ENCODE peak calls at places on chromosome X, in nine cellular contexts. E is nephron progenitor cell; D is activated B cell treated with CpG ODN at 0.5 μM for 24 hours; U is lower leg skin; N is CD8-positive, alpha-beta T cell; W is Calu3; R is colonic mucosa; K is Peyer's patch; Q is A549. I is an unnamed sample.

GRCh38 chrX:123773258-123773978 is 40.6 kb upstream of the THOC2 start:
- DNase-seq in Q (no peak), K (no peak), U (no peak), R (no peak), D (no peak), E (no peak), W (no peak), N (no peak), I (no peak)

GRCh38 chrX:155071694-155072215 is 447 bp downstream of the BRCC3 start:
- DNase-seq in U (no peak), W (no peak), K (no peak), Q (no peak), D (no peak), N (no peak), R (peak; percentile 33), E (peak; percentile 28), I (no peak)

GRCh38 chrX:46446727-46447378 is 98.4 kb downstream of the ZNF674 start:
- DNase-seq in N (peak; percentile 84), E (peak; percentile 88), D (peak; percentile 81), R (peak; percentile 83), W (peak; percentile 89), U (peak; percentile 69), K (peak; percentile 82), Q (peak; percentile 88), I (peak; percentile 82)

GRCh38 chrX:20623448-20623847 is 356.7 kb upstream of the RPS6KA3 start:
- DNase-seq in K (no peak), R (no peak), D (no peak), W (no peak), N (no peak), U (no peak), Q (peak; percentile 51), E (no peak), I (no peak)

GRCh38 chrX:155666741-155667140 is 54.0 kb upstream of the TMLHE start:
- DNase-seq in K (no peak), N (no peak), Q (no peak), R (no peak), U (no peak), E (no peak), D (no peak), W (no peak), I (no peak)

GRCh38 chrX:64192040-64192439 is 13.5 kb downstream of the AMER1 start:
- DNase-seq in E (no peak), R (no peak), Q (no peak), W (no peak), U (no peak), K (no peak), N (no peak), D (no peak), I (peak; percentile 10)

GRCh38 chrX:132435222-132435621 is 53.6 kb downstream of the MBNL3 start:
- DNase-seq in Q (no peak), E (no peak), W (no peak), U (no peak), R (no peak), K (no peak), N (no peak), D (no peak), I (no peak)

GRCh38 chrX:46268429-46268828 is 276.8 kb downstream of the ZNF674 start:
- DNase-seq in K (no peak), N (no peak), W (peak; percentile 51), D (no peak), E (no peak), Q (peak; percentile 77), R (no peak), U (no peak), I (no peak)

DNA sequence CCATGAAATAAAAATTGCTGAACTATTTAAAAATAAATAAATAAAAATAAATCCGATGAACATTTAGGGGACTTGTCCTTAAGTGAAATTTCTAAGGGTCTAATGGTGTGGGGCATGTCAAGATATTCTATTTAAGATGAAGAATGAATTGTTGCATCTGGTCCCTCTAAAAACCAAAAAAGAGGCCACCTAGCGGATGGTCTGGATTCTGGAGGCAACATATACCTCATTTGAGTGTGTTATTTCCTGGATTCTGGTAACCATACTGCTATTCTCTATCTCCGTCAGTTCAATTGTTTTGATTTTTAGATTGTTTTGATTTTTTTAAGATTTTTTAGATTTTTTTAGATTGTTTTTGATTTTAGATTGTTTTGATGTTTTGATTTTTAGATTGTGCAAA is 28.3 kb downstream of the AGTR2 start:
- DNase-seq in D (no peak), K (no peak), W (no peak), E (no peak), R (no peak), N (no peak), U (no peak), Q (peak; percentile 1), I (no peak)
- TF ChIP-seq CTCF in D (no peak), K (no peak), W (no peak), E (peak; percentile 24), R (no peak), N (no peak), U (no peak), Q (no peak), I (peak; percentile 58)

DNA sequence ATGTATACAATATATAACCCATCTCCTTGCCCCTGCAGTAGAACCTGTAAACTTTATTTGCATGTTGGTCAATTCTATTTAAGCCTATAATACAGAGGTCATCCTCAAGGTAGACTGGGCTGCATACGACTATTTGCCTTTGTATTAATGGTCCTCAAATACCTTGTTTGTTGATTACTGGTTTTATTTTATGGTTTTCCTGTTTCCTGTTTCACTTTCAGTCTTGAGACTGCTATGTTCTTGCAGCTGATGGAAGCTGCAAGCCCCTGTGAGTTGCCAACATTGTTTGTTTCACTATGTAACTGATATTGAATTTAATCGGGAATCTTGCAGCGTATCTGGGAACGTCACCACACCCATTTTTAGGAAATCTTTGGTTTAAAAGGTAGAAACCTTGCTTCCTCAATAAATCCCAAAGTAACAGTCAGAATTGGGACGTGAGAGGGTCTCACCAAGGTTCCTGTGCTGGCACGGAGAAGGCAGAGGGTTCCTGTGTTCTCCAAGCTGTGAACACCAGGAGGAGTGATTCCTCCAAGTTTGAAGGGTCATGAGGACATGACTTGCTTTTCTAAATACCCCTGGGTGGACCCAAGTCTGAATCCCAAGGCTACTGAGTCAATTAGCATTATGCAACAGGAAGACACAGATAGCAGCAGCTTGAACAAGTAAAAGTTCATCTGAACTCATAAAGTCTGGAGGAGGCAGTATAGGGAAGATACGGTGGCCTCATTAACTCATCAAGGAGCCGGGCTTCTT is 110.6 kb upstream of the PNPLA4 start:
- DNase-seq in N (no peak), R (no peak), K (no peak), D (no peak), W (no peak), Q (no peak), E (no peak), U (no peak), I (no peak)
- TF ChIP-seq CTCF in N (no peak), R (no peak), K (no peak), D (no peak), W (no peak), Q (no peak), E (no peak), U (no peak), I (no peak)

GRCh38 chrX:129808163-129808828 is 28.5 kb downstream of the SASH3 start:
- DNase-seq in R (no peak), Q (no peak), W (no peak), N (no peak), D (no peak), K (no peak), U (no peak), E (no peak), I (no peak)
- TF ChIP-seq CTCF in R (no peak), Q (no peak), W (no peak), N (no peak), D (no peak), K (no peak), U (no peak), E (no peak), I (no peak)

DNA sequence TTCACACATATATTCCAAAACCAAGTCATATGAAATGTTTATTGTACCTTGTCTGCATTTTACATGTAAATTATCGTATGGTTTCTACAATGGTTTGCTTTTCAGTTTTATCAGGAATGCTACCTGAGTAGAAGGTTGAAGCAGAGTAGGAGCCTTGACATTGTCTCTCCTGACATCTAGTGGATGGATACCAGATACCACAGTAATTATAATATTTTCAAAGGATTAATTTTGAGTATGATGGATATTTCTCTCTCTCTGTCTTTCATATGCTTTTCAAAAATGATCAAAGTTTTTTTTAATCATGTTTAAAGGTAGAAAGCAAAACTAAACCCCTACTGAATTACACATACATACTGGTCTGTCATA is 109.4 kb upstream of the KLHL13 start:
- DNase-seq in D (no peak), E (no peak), N (no peak), Q (peak; percentile 4), K (no peak), W (no peak), U (no peak), R (no peak), I (no peak)
- TF ChIP-seq CTCF in D (no peak), E (peak; percentile 29), N (no peak), Q (peak; percentile 48), K (no peak), W (no peak), U (no peak), R (peak; percentile 21), I (peak; percentile 68)

GRCh38 chrX:39678914-39679313 is 418.8 kb downstream of the BCOR start:
- DNase-seq in U (no peak), W (no peak), N (no peak), D (no peak), R (no peak), K (no peak), E (no peak), Q (no peak), I (no peak)

GRCh38 chrX:39679497-39680157 is 418.1 kb downstream of the BCOR start:
- DNase-seq in U (no peak), Q (no peak), N (no peak), W (no peak), K (no peak), E (no peak), D (no peak), R (no peak), I (no peak)

GRCh38 chrX:39676434-39676833 is 421.3 kb downstream of the BCOR start:
- DNase-seq in E (no peak), D (no peak), Q (no peak), K (no peak), U (no peak), N (no peak), W (no peak), R (no peak), I (no peak)

GRCh38 chrX:39677585-39677984 is 420.2 kb downstream of the BCOR start:
- DNase-seq in U (no peak), R (no peak), W (no peak), E (no peak), N (no peak), K (no peak), Q (no peak), D (no peak), I (no peak)

DNA sequence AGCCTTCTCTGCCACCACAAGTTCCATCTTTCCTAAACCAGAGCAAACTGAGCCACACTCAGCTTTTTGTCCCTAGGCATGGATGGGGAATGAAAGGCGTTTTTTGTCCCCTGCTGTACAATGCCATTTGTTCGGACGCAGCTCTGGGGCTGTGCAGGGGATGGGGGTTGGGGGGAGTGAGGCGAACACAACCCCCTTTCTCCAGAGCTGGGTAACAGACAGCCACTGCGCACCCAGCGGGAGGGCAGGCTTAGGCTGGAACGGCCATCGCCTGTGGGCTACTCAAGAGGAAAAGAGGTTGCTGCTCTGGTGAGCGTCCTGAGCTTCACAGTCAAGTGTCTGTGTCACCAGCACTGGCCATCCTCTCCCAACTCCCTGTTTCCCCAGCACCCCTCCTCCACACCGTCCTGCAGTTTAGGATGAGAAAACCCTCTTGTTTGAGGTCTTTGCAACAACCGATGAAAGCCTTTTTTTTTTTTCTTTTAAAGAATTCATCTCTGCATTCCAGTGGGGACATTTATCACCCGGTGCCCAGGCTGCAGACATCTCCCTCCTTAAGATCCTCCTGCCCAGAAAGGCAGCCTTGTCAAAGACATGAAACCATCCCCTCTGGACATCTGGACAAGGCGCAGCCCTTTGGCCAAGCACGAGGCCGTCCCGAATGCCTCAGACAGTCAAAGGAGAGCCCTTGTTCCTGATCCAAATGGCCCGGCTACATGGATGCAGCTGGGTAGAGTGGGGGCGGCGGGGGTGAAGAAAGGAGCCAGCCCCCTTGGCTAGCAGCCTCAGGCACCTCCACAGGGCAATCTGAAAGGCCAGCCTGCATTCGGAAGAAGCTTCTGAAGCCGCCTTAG is 419.5 kb downstream of the BCOR start:
- DNase-seq in N (no peak), E (no peak), R (no peak), W (no peak), K (no peak), Q (no peak), U (no peak), D (no peak), I (no peak)
- TF ChIP-seq CTCF in N (no peak), E (no peak), R (no peak), W (no peak), K (no peak), Q (no peak), U (no peak), D (no peak), I (no peak)